ENCODE peak calls at places on chromosomes 13 and 19, in nine cellular contexts. S is upper lobe of right lung; I is CD8-positive, alpha-beta T cell; Z is bronchial epithelial cell; D is AG09309; L is astrocyte; G is AG04450; J is PC-3; R is spleen. H is an unnamed sample.

GRCh38 chr19:20276011-20276738 is 109.2 kb downstream of the ZNF486 start:
- DNase-seq in S (no peak), I (no peak), Z (no peak), D (no peak), L (no peak), G (no peak), J (no peak), R (no peak), H (no peak)

GRCh38 chr19:48636859-48637448 is at the start of gene DBP:
- DNase-seq in S (peak), I (peak), Z (no peak), D (no peak), L (no peak), G (no peak), J (peak), R (peak), H (no peak)

GRCh38 chr13:92838786-92839185 is 387.8 kb upstream of the GPC6 start:
- DNase-seq in S (no peak), I (no peak), Z (peak), D (peak), L (peak), G (peak), J (peak), R (no peak), H (no peak)

GRCh38 chr13:73993661-73994060 is 140.5 kb downstream of the KLF12 start:
- DNase-seq in S (no peak), I (no peak), Z (no peak), D (no peak), L (no peak), G (no peak), J (no peak), R (no peak), H (no peak)

GRCh38 chr13:111926501-111927180 is 140.3 kb upstream of the SOX1 start:
- DNase-seq in S (peak), I (no peak), Z (no peak), D (no peak), L (no peak), G (no peak), J (no peak), R (peak), H (no peak)

GRCh38 chr13:40776681-40777165 is 5.7 kb upstream of the MRPS31 start:
- DNase-seq in S (no peak), I (peak), Z (peak), D (no peak), L (peak), G (no peak), J (peak), R (peak), H (no peak)

GRCh38 chr19:45640849-45641273 is 1.7 kb upstream of the EML2 start:
- DNase-seq in S (peak), I (peak), Z (peak), D (no peak), L (no peak), G (no peak), J (peak), R (peak), H (no peak)

GRCh38 chr19:32421589-32422361 is 16.2 kb downstream of the DPY19L3 start:
- DNase-seq in S (no peak), I (no peak), Z (no peak), D (no peak), L (no peak), G (no peak), J (no peak), R (no peak), H (no peak)

GRCh38 chr13:110047511-110047910 is 259.4 kb downstream of the COL4A1 start:
- DNase-seq in S (peak), I (no peak), Z (peak), D (peak), L (peak), G (peak), J (peak), R (no peak), H (no peak)

GRCh38 chr19:16197188-16197621 is 506 bp upstream of the AP1M1 start:
- DNase-seq in S (no peak), I (no peak), Z (peak), D (peak), L (peak), G (peak), J (peak), R (no peak), H (no peak)

GRCh38 chr19:49639401-49640112 is 386 bp downstream of the RRAS start:
- DNase-seq in S (no peak), I (no peak), Z (no peak), D (no peak), L (no peak), G (no peak), J (no peak), R (no peak), H (no peak)

GRCh38 chr13:27384285-27384684 is 40.1 kb upstream of the GTF3A start:
- DNase-seq in S (no peak), I (no peak), Z (no peak), D (no peak), L (no peak), G (no peak), J (no peak), R (no peak), H (no peak)

GRCh38 chr13:89740994-89741678 is 1606.4 kb upstream of the MIR17HG start:
- DNase-seq in S (peak), I (no peak), Z (no peak), D (no peak), L (no peak), G (no peak), J (no peak), R (peak), H (no peak)

GRCh38 chr19:42184401-42184861 is 33.0 kb downstream of the DEDD2 start:
- DNase-seq in S (peak), I (peak), Z (peak), D (peak), L (peak), G (peak), J (peak), R (peak), H (peak)

GRCh38 chr13:74575729-74576125 is 441.5 kb upstream of the KLF12 start:
- DNase-seq in S (peak), I (peak), Z (no peak), D (no peak), L (peak), G (no peak), J (peak), R (peak), H (peak)

GRCh38 chr19:32748497-32748896 is 28.9 kb downstream of the TDRD12 start:
- DNase-seq in S (no peak), I (peak), Z (no peak), D (no peak), L (no peak), G (no peak), J (peak), R (no peak), H (no peak)

GRCh38 chr19:35429698-35430097 is 18.4 kb upstream of the FFAR2 start:
- DNase-seq in S (no peak), I (no peak), Z (no peak), D (no peak), L (no peak), G (no peak), J (no peak), R (no peak), H (no peak)

GRCh38 chr13:33745370-33746324 is 72.3 kb upstream of the RFC3 start:
- DNase-seq in S (no peak), I (no peak), Z (no peak), D (no peak), L (no peak), G (no peak), J (no peak), R (no peak), H (no peak)

GRCh38 chr19:58409010-58409790 is 751 bp downstream of the ZNF584 start:
- DNase-seq in S (peak), I (no peak), Z (no peak), D (no peak), L (no peak), G (no peak), J (peak), R (no peak), H (no peak)

GRCh38 chr13:20570540-20570939 is 3.6 kb downstream of the IFT88 start:
- DNase-seq in S (no peak), I (no peak), Z (no peak), D (peak), L (no peak), G (no peak), J (no peak), R (no peak), H (no peak)

GRCh38 chr19:5075603-5076002 is 106.7 kb downstream of the KDM4B start:
- DNase-seq in S (no peak), I (peak), Z (no peak), D (no peak), L (no peak), G (no peak), J (no peak), R (no peak), H (no peak)

GRCh38 chr19:10289836-10290438 is at the start of gene ICAM5:
- DNase-seq in S (no peak), I (peak), Z (peak), D (no peak), L (no peak), G (no peak), J (peak), R (peak), H (no peak)

GRCh38 chr19:40078377-40078776 is 12.4 kb downstream of the ZNF780A start:
- DNase-seq in S (no peak), I (no peak), Z (no peak), D (no peak), L (no peak), G (no peak), J (no peak), R (no peak), H (no peak)

GRCh38 chr13:100547805-100548204 is 40.8 kb downstream of the GGACT start:
- DNase-seq in S (no peak), I (no peak), Z (peak), D (peak), L (no peak), G (no peak), J (no peak), R (no peak), H (no peak)

GRCh38 chr13:110065780-110066179 is 241.2 kb downstream of the COL4A1 start:
- DNase-seq in S (no peak), I (no peak), Z (no peak), D (no peak), L (no peak), G (no peak), J (no peak), R (no peak), H (no peak)

GRCh38 chr13:25905411-25906010 is 146.3 kb downstream of the SHISA2 start:
- DNase-seq in S (no peak), I (no peak), Z (no peak), D (no peak), L (no peak), G (no peak), J (peak), R (no peak), H (no peak)

GRCh38 chr13:97321616-97322321 is 99.6 kb downstream of the MBNL2 start:
- DNase-seq in S (no peak), I (no peak), Z (no peak), D (no peak), L (no peak), G (no peak), J (no peak), R (no peak), H (no peak)

GRCh38 chr19:17035842-17036424 is 9.3 kb upstream of the CPAMD8 start:
- DNase-seq in S (no peak), I (no peak), Z (no peak), D (no peak), L (no peak), G (no peak), J (no peak), R (no peak), H (no peak)

GRCh38 chr13:49098771-49099512 is 121.2 kb upstream of the MLNR start:
- DNase-seq in S (no peak), I (no peak), Z (peak), D (no peak), L (no peak), G (no peak), J (no peak), R (no peak), H (no peak)

DNA sequence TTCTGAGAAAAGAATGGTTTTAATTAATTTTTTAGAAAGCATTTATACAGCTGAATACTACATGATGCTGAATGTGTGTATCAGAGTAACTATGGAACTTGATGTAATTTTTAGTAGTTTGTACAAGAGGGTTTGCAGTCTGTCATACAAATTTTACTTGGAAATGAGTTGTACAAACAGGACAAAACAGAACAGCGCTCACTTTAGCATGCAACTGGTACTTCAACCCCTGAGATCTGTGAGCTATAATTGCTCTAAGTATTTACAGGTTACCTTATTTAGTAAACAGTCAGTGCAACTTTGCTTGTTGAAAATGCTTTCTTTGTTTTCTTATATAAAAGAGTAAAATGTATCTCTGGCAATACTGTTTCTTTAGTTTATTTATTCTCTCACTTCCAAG is 719 bp downstream of the TNFRSF19 start:
- DNase-seq in S (no peak), I (no peak), Z (peak), D (no peak), L (peak), G (no peak), J (peak), R (no peak), H (no peak)
- TF ChIP-seq CTCF in S (no peak), I (no peak), Z (no peak), D (peak), L (peak), G (peak), J (peak), R (no peak), H (peak)

DNA sequence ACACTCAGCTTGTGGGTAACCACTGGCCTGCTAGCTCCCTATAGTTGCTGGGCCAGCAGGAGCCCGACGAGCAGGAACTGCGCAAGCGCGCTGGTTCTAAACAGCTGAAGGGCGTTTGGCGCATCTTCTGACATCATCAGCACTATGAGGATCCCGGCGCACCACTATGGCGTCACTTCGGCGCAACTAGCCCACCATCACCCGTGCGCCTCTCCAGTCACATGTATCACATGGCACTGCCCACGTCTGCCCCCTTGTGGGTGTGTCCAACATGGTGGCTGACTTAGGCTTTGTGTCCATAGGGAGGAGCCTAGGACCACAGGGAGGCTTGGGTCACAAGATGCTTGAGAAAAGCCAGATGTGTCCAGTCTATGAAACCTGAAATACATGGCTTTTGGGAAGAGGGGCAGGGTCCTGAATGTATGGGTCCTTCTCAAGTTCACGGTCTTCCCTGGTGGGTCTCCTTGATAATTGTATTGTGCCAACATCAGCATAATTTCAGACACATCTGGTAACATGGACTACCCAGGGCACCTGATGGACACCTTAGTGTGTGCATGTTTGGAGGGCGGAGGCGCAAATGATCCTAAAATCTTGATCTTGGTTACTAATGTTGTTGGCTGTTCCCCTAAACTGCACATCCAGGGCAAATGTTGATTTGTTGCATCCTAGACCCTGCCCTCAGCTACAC is 18.0 kb downstream of the KLK4 start:
- DNase-seq in S (no peak), I (no peak), Z (no peak), D (no peak), L (no peak), G (no peak), J (no peak), R (no peak), H (no peak)
- TF ChIP-seq CTCF in S (no peak), I (no peak), Z (no peak), D (no peak), L (no peak), G (no peak), J (peak), R (no peak), H (no peak)

DNA sequence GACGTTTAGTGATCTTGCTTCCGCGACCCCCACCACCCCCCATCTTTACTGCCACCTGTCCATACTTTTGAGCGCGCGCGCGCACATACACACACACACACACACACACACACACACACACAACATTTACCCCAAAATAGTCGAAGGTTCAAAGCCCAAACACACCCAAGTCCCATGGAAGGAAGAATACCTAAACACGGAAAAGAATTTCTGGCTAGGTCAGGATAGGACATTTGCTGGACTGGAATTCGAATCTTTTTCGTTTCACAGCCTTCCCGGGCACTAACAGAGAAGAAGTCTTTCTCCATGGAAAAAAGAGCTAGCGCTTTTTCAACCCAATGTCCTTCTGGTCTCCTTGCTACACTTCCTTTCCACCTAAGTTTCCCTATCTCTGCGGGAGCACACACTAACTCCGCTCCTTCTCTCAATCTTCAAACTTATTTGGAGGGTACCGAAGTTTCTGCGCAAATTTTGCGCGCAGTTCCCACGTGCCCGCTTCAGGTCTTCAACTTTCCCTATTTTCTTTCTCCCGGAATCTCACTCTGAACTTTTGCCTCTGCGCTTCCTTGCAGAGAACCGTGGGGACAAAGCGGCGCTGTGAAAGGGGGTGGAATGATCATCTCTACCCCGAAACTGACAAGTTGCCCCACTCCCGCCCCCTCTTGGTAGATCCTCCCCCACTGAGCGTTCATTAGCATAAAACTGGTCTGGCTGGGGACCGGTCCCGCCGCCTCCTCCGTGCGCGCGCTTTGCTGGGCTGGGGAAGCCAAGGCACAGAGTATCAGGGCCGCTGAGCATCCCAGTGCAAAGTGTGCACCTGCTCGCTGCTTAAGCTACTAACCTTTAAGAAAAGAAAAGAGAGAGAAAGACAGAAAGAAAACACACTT is 2.7 kb downstream of the DACH1 start:
- DNase-seq in S (peak), I (no peak), Z (no peak), D (no peak), L (no peak), G (no peak), J (no peak), R (peak), H (peak)
- TF ChIP-seq CTCF in S (no peak), I (no peak), Z (no peak), D (no peak), L (no peak), G (no peak), J (no peak), R (peak), H (peak)

GRCh38 chr19:3283886-3284657 is 59.6 kb downstream of the CELF5 start:
- DNase-seq in S (no peak), I (no peak), Z (no peak), D (no peak), L (no peak), G (no peak), J (no peak), R (no peak), H (no peak)
- TF ChIP-seq CTCF in S (no peak), I (no peak), Z (no peak), D (no peak), L (no peak), G (no peak), J (no peak), R (no peak), H (no peak)

GRCh38 chr19:38199340-38199739 is 24.7 kb downstream of the DPF1 start:
- DNase-seq in S (no peak), I (no peak), Z (no peak), D (no peak), L (no peak), G (no peak), J (no peak), R (no peak), H (no peak)
- TF ChIP-seq CTCF in S (no peak), I (no peak), Z (no peak), D (no peak), L (no peak), G (no peak), J (no peak), R (no peak), H (no peak)

H was measured in progenitor cell of endocrine pancreas.